ENCODE peak calls at places on chromosomes 3 and 15, in four cellular contexts. One of them, this sample, is unnamed.

GRCh38 chr15:71440479-71441071 is 325.3 kb downstream of the THSD4 start:
- DNase-seq in Daoy: peak; percentile 35
- DNase-seq in SJSA1: no peak
- DNase-seq in amniotic stem cell: peak; percentile 33
- DNase-seq in this sample: peak; percentile 61

GRCh38 chr15:101447168-101447533 is 42.4 kb downstream of the PCSK6 start:
- DNase-seq in SJSA1: no peak
- DNase-seq in Daoy: no peak
- DNase-seq in amniotic stem cell: no peak
- DNase-seq in this sample: no peak

GRCh38 chr3:136838641-136839555 is 20.0 kb downstream of the SLC35G2 start:
- DNase-seq in Daoy: peak; percentile 59
- DNase-seq in SJSA1: no peak
- DNase-seq in amniotic stem cell: no peak
- DNase-seq in this sample: peak; percentile 97

GRCh38 chr15:100891316-100892012 is 11.8 kb downstream of the ALDH1A3 start:
- DNase-seq in amniotic stem cell: no peak
- DNase-seq in Daoy: no peak
- DNase-seq in SJSA1: no peak
- DNase-seq in this sample: no peak

GRCh38 chr3:82618594-82618993 is 857.1 kb upstream of the GBE1 start:
- DNase-seq in SJSA1: no peak
- DNase-seq in Daoy: no peak
- DNase-seq in amniotic stem cell: no peak
- DNase-seq in this sample: no peak

GRCh38 chr3:12934431-12934830 is 93.1 kb upstream of the RPL32 start:
- DNase-seq in Daoy: peak; percentile 26
- DNase-seq in amniotic stem cell: no peak
- DNase-seq in SJSA1: no peak
- DNase-seq in this sample: no peak

GRCh38 chr3:179464296-179465092 is 13.2 kb upstream of the GNB4 start:
- DNase-seq in Daoy: no peak
- DNase-seq in SJSA1: no peak
- DNase-seq in amniotic stem cell: no peak
- DNase-seq in this sample: no peak

GRCh38 chr3:127853681-127854080 is 31.4 kb upstream of the MGLL start:
- DNase-seq in SJSA1: no peak
- DNase-seq in amniotic stem cell: no peak
- DNase-seq in Daoy: peak; percentile 12
- DNase-seq in this sample: no peak

GRCh38 chr3:177478170-177478859 is 281.0 kb upstream of the TBL1XR1 start:
- DNase-seq in amniotic stem cell: peak; percentile 93
- DNase-seq in Daoy: peak; percentile 96
- DNase-seq in SJSA1: peak; percentile 83
- DNase-seq in this sample: peak; percentile 63

GRCh38 chr15:57993409-57993808 is 72.1 kb downstream of the ALDH1A2 start:
- DNase-seq in Daoy: no peak
- DNase-seq in SJSA1: no peak
- DNase-seq in amniotic stem cell: no peak
- DNase-seq in this sample: no peak

GRCh38 chr15:57527382-57528091 is 64.2 kb upstream of the MYZAP start:
- DNase-seq in Daoy: peak; percentile 72
- DNase-seq in SJSA1: peak; percentile 75
- DNase-seq in amniotic stem cell: peak; percentile 87
- DNase-seq in this sample: peak; percentile 84

GRCh38 chr15:75195122-75195765 is 6.4 kb upstream of the C15orf39 start:
- DNase-seq in Daoy: peak; percentile 50
- DNase-seq in amniotic stem cell: no peak
- DNase-seq in SJSA1: no peak
- DNase-seq in this sample: no peak

GRCh38 chr3:17078885-17079465 is 194.2 kb downstream of the PLCL2 start:
- DNase-seq in SJSA1: no peak
- DNase-seq in Daoy: no peak
- DNase-seq in amniotic stem cell: no peak
- DNase-seq in this sample: no peak

GRCh38 chr3:146546366-146546965 is 2.1 kb upstream of the PLSCR1 start:
- DNase-seq in Daoy: no peak
- DNase-seq in amniotic stem cell: no peak
- DNase-seq in SJSA1: no peak
- DNase-seq in this sample: no peak

GRCh38 chr3:108103971-108104797 is 13.4 kb upstream of the CD47 start:
- DNase-seq in Daoy: no peak
- DNase-seq in amniotic stem cell: no peak
- DNase-seq in SJSA1: no peak
- DNase-seq in this sample: no peak

GRCh38 chr3:52794612-52795099 is at the start of gene ITIH3:
- DNase-seq in Daoy: no peak
- DNase-seq in amniotic stem cell: no peak
- DNase-seq in SJSA1: no peak
- DNase-seq in this sample: no peak

GRCh38 chr15:70857547-70858265 is 3.7 kb upstream of the LARP6 start:
- DNase-seq in Daoy: no peak
- DNase-seq in amniotic stem cell: no peak
- DNase-seq in SJSA1: no peak
- DNase-seq in this sample: no peak

GRCh38 chr3:18499256-18499655 is 74.1 kb upstream of the SATB1 start:
- DNase-seq in amniotic stem cell: no peak
- DNase-seq in Daoy: no peak
- DNase-seq in SJSA1: no peak
- DNase-seq in this sample: no peak

GRCh38 chr15:29312387-29312786 is 42.8 kb upstream of the NSMCE3 start:
- DNase-seq in Daoy: no peak
- DNase-seq in amniotic stem cell: peak; percentile 36
- DNase-seq in SJSA1: no peak
- DNase-seq in this sample: no peak

GRCh38 chr3:165125836-165126235 is 47.5 kb upstream of the SI start:
- DNase-seq in Daoy: no peak
- DNase-seq in SJSA1: no peak
- DNase-seq in amniotic stem cell: no peak
- DNase-seq in this sample: no peak

GRCh38 chr15:73150831-73151230 is 98.6 kb downstream of the NEO1 start:
- DNase-seq in amniotic stem cell: no peak
- DNase-seq in Daoy: no peak
- DNase-seq in SJSA1: no peak
- DNase-seq in this sample: no peak

GRCh38 chr3:184523825-184524615 is 37.6 kb upstream of the EPHB3 start:
- DNase-seq in amniotic stem cell: peak; percentile 27
- DNase-seq in Daoy: peak; percentile 92
- DNase-seq in SJSA1: no peak
- DNase-seq in this sample: no peak

GRCh38 chr3:47323431-47324277 is 40.9 kb downstream of the KLHL18 start:
- DNase-seq in SJSA1: no peak
- DNase-seq in amniotic stem cell: no peak
- DNase-seq in Daoy: peak; percentile 6
- DNase-seq in this sample: no peak

This sample was measured in SK-N-MC.